ENCODE peak calls at places on chromosomes 12 and 14, in eight cellular contexts. X, U, H, L, F, N, M and C are unnamed samples.

GRCh38 chr12:14664434-14665023 is 31.9 kb downstream of the GUCY2C start:
- DNase-seq in X (peak; percentile 47), U (peak; percentile 32), H (peak; percentile 1), L (no peak), F (no peak), N (peak; percentile 53), M (peak; percentile 48), C (no peak)

GRCh38 chr12:99553461-99553860 is 94.1 kb upstream of the GARIN6 start:
- DNase-seq in X (no peak), U (no peak), H (no peak), L (no peak), F (no peak), N (no peak), M (peak; percentile 72), C (no peak)

GRCh38 chr12:14836336-14837210 is 6.8 kb downstream of the ART4 start:
- DNase-seq in X (no peak), U (peak; percentile 68), H (peak; percentile 67), L (no peak), F (peak; percentile 56), N (peak; percentile 88), M (no peak), C (peak; percentile 67)

GRCh38 chr12:82874935-82875334 is 188.2 kb downstream of the TMTC2 start:
- DNase-seq in X (no peak), U (peak; percentile 80), H (peak; percentile 1), L (no peak), F (no peak), N (peak; percentile 14), M (peak; percentile 87), C (no peak)

GRCh38 chr12:111330800-111331752 is 37.8 kb downstream of the PHETA1 start:
- DNase-seq in X (peak; percentile 13), U (peak; percentile 36), H (peak; percentile 3), L (no peak), F (no peak), N (peak; percentile 65), M (peak; percentile 21), C (no peak)

GRCh38 chr14:23535943-23536342 is 15.6 kb downstream of the ZFHX2 start:
- DNase-seq in X (no peak), U (no peak), H (no peak), L (no peak), F (no peak), N (no peak), M (no peak), C (no peak)

GRCh38 chr12:100437038-100437841 is 36.4 kb upstream of the NR1H4 start:
- DNase-seq in X (no peak), U (no peak), H (no peak), L (no peak), F (no peak), N (no peak), M (no peak), C (no peak)

GRCh38 chr12:44253338-44253856 is 417.5 kb downstream of the TMEM117 start:
- DNase-seq in X (no peak), U (no peak), H (no peak), L (no peak), F (no peak), N (no peak), M (no peak), C (no peak)

GRCh38 chr12:49369723-49370145 is 2.5 kb downstream of the SPATS2 start:
- DNase-seq in X (no peak), U (no peak), H (no peak), L (no peak), F (no peak), N (peak; percentile 59), M (peak; percentile 17), C (no peak)

GRCh38 chr12:25276199-25276937 is 25.6 kb upstream of the KRAS start:
- DNase-seq in X (no peak), U (no peak), H (peak; percentile 86), L (no peak), F (peak; percentile 14), N (peak; percentile 95), M (no peak), C (no peak)

GRCh38 chr12:123363385-123363742 is 1.3 kb downstream of the SBNO1 start:
- DNase-seq in X (no peak), U (no peak), H (no peak), L (no peak), F (no peak), N (peak; percentile 37), M (no peak), C (no peak)

GRCh38 chr12:114445401-114446323 is 39.7 kb upstream of the TBX5 start:
- DNase-seq in X (no peak), U (no peak), H (no peak), L (no peak), F (no peak), N (no peak), M (no peak), C (no peak)

GRCh38 chr14:100584056-100585031 is 2.9 kb downstream of the BEGAIN start:
- DNase-seq in X (no peak), U (no peak), H (no peak), L (peak; percentile 59), F (no peak), N (no peak), M (no peak), C (no peak)

GRCh38 chr12:80716711-80717469 is at the start of gene MYF5:
- DNase-seq in X (no peak), U (no peak), H (no peak), L (no peak), F (no peak), N (no peak), M (no peak), C (no peak)

GRCh38 chr12:98355933-98356332 is 159.5 kb upstream of the TMPO start:
- DNase-seq in X (no peak), U (no peak), H (no peak), L (no peak), F (no peak), N (no peak), M (no peak), C (no peak)

GRCh38 chr12:40874868-40875267 is 182.6 kb downstream of the CNTN1 start:
- DNase-seq in X (no peak), U (no peak), H (no peak), L (no peak), F (no peak), N (no peak), M (no peak), C (no peak)

GRCh38 chr12:18752280-18752920 is 14.5 kb downstream of the CAPZA3 start:
- DNase-seq in X (no peak), U (no peak), H (peak; percentile 96), L (no peak), F (peak; percentile 95), N (peak; percentile 31), M (no peak), C (peak; percentile 96)

GRCh38 chr12:14948672-14949071 is 10.3 kb upstream of the ERP27 start:
- DNase-seq in X (no peak), U (peak; percentile 85), H (peak; percentile 71), L (no peak), F (peak; percentile 45), N (no peak), M (peak; percentile 74), C (peak; percentile 73)

GRCh38 chr12:82817368-82817767 is 130.7 kb downstream of the TMTC2 start:
- DNase-seq in X (no peak), U (peak; percentile 91), H (peak; percentile 2), L (no peak), F (no peak), N (no peak), M (peak; percentile 16), C (no peak)

GRCh38 chr14:59333668-59334067 is 131.5 kb downstream of the GPR135 start:
- DNase-seq in X (no peak), U (no peak), H (peak; percentile 87), L (no peak), F (peak; percentile 99), N (peak; percentile 88), M (peak; percentile 32), C (peak; percentile 95)

GRCh38 chr14:64841121-64841611 is 38.5 kb downstream of the SPTB start:
- DNase-seq in X (no peak), U (peak; percentile 6), H (peak; percentile 42), L (no peak), F (peak; percentile 21), N (peak; percentile 65), M (no peak), C (peak; percentile 34)